ENCODE peak calls at places on chromosomes 11 and 22, in six cellular contexts. X, Q, H, M, C and N are unnamed samples.

GRCh38 chr11:105910095-105910715 is 111.8 kb downstream of the MSANTD4 start:
- DNase-seq in C (no peak), M (no peak), Q (peak), X (peak), H (no peak), N (peak)

GRCh38 chr11:91047882-91048281 is 825.0 kb upstream of the CHORDC1 start:
- DNase-seq in Q (no peak), X (no peak), M (no peak), H (no peak), C (no peak), N (no peak)

GRCh38 chr11:66362481-66363147 is 8.9 kb downstream of the SLC29A2 start:
- DNase-seq in X (no peak), H (no peak), C (no peak), M (no peak), Q (no peak), N (no peak)

GRCh38 chr11:66978717-66979116 is 3.6 kb downstream of the C11orf86 start:
- DNase-seq in M (no peak), X (no peak), H (no peak), Q (no peak), C (no peak), N (no peak)

GRCh38 chr22:23403720-23404688 is 176.1 kb downstream of the IGLL1 start:
- DNase-seq in C (no peak), H (no peak), Q (no peak), X (no peak), M (no peak), N (no peak)

GRCh38 chr11:14358729-14359439 is at the start of gene RRAS2:
- DNase-seq in C (peak), H (peak), X (peak), M (peak), Q (no peak), N (no peak)

GRCh38 chr11:124897681-124898680 is at the start of gene ROBO4:
- DNase-seq in X (peak), H (peak), C (no peak), Q (peak), M (peak), N (peak)

GRCh38 chr11:66126064-66126463 is 56.0 kb downstream of the PACS1 start:
- DNase-seq in M (no peak), Q (no peak), H (no peak), X (no peak), C (no peak), N (no peak)

GRCh38 chr11:44782478-44782877 is 55.7 kb downstream of the TSPAN18 start:
- DNase-seq in M (no peak), H (no peak), X (no peak), C (no peak), Q (no peak), N (no peak)

GRCh38 chr11:28110108-28110838 is 2.1 kb downstream of the METTL15 start:
- DNase-seq in Q (no peak), X (peak), C (peak), M (peak), H (peak), N (peak)

GRCh38 chr22:37176464-37177061 is 11.5 kb downstream of the C1QTNF6 start:
- DNase-seq in Q (no peak), M (no peak), X (peak), H (no peak), C (no peak), N (no peak)

GRCh38 chr11:61985863-61986262 is 18.4 kb upstream of the FTH1 start:
- DNase-seq in M (no peak), Q (no peak), H (no peak), C (no peak), X (no peak), N (no peak)